ENCODE peak calls at places on chromosomes 1 and 21, in five cellular contexts. P is lung, J is kidney epithelial cell, Q is sigmoid colon, A is H7. G is an unnamed sample.

GRCh38 chr1:22142315-22143064 is 407 bp downstream of the WNT4 start:
- DNase-seq in P (no peak), J (no peak), Q (no peak), A (peak), G (no peak)

GRCh38 chr21:16517380-16517779 is 787.6 kb downstream of the USP25 start:
- DNase-seq in P (no peak), J (no peak), Q (no peak), A (no peak), G (no peak)

GRCh38 chr1:201859424-201859823 is 29.3 kb upstream of the SHISA4 start:
- DNase-seq in P (no peak), J (no peak), Q (no peak), A (no peak), G (no peak)

GRCh38 chr1:155208406-155208655 is 164 bp upstream of the MTX1 start:
- DNase-seq in P (no peak), J (no peak), Q (no peak), A (no peak), G (no peak)

GRCh38 chr21:19566975-19567374 is 1163.4 kb upstream of the TMPRSS15 start:
- DNase-seq in P (no peak), J (no peak), Q (no peak), A (no peak), G (no peak)

GRCh38 chr1:151282883-151283725 is 1.0 kb downstream of the ZNF687 start:
- DNase-seq in P (peak), J (no peak), Q (peak), A (peak), G (no peak)

GRCh38 chr1:160367934-160368923 is 1.4 kb downstream of the NHLH1 start:
- DNase-seq in P (no peak), J (no peak), Q (no peak), A (no peak), G (no peak)

GRCh38 chr1:147591246-147591891 is 50.1 kb downstream of the BCL9 start:
- DNase-seq in P (no peak), J (no peak), Q (no peak), A (no peak), G (no peak)

GRCh38 chr1:236123563-236123962 is 18.8 kb upstream of the GPR137B start:
- DNase-seq in P (no peak), J (no peak), Q (no peak), A (no peak), G (no peak)

GRCh38 chr21:31218830-31219608 is 125.0 kb downstream of the TIAM1 start:
- DNase-seq in P (peak), J (no peak), Q (no peak), A (no peak), G (no peak)

GRCh38 chr1:209937996-209938959 is at the start of gene SYT14:
- DNase-seq in P (no peak), J (no peak), Q (no peak), A (peak), G (peak)

GRCh38 chr1:219120625-219121544 is 52.8 kb upstream of the LYPLAL1 start:
- DNase-seq in P (peak), J (no peak), Q (peak), A (no peak), G (no peak)

GRCh38 chr1:117572546-117572945 is 33.3 kb upstream of the TENT5C start:
- DNase-seq in P (no peak), J (no peak), Q (no peak), A (no peak), G (no peak)

GRCh38 chr1:112711041-112711440 is 4.1 kb downstream of the PPM1J start:
- DNase-seq in P (no peak), J (no peak), Q (no peak), A (peak), G (no peak)

GRCh38 chr1:107820797-107821196 is 144.2 kb downstream of the VAV3 start:
- DNase-seq in P (no peak), J (peak), Q (no peak), A (no peak), G (no peak)

GRCh38 chr1:30302808-30303310 is 420.5 kb downstream of the MATN1 start:
- DNase-seq in P (no peak), J (no peak), Q (no peak), A (no peak), G (no peak)

GRCh38 chr1:220843481-220844011 is 35.7 kb upstream of the HLX start:
- DNase-seq in P (no peak), J (no peak), Q (peak), A (no peak), G (no peak)

GRCh38 chr1:32111789-32112188 is 3.9 kb downstream of the KPNA6 start:
- DNase-seq in P (no peak), J (no peak), Q (no peak), A (no peak), G (no peak)

GRCh38 chr1:35505911-35506798 is 51.0 kb downstream of the KIAA0319L start:
- DNase-seq in P (no peak), J (peak), Q (no peak), A (no peak), G (no peak)

GRCh38 chr1:109794319-109795132 is 30.8 kb upstream of the EPS8L3 start:
- DNase-seq in P (no peak), J (no peak), Q (no peak), A (peak), G (peak)

GRCh38 chr1:38686306-38687255 is 173.0 kb downstream of the RRAGC start:
- DNase-seq in P (no peak), J (no peak), Q (no peak), A (peak), G (no peak)

GRCh38 chr1:155017946-155018316 is 15.3 kb downstream of the ZBTB7B start:
- DNase-seq in P (no peak), J (no peak), Q (peak), A (peak), G (no peak)

GRCh38 chr1:157137051-157137772 is 983 bp downstream of the ETV3 start:
- DNase-seq in P (no peak), J (no peak), Q (no peak), A (peak), G (no peak)

GRCh38 chr1:1157426-1157913 is 16.2 kb upstream of the TTLL10 start:
- DNase-seq in P (peak), J (peak), Q (peak), A (peak), G (peak)

GRCh38 chr1:209893751-209894150 is 44.3 kb upstream of the SYT14 start:
- DNase-seq in P (no peak), J (no peak), Q (no peak), A (no peak), G (no peak)

GRCh38 chr1:28297826-28298225 is 31.0 kb upstream of the MED18 start:
- DNase-seq in P (no peak), J (no peak), Q (no peak), A (no peak), G (no peak)

GRCh38 chr21:21183092-21183491 is 184.9 kb downstream of the NCAM2 start:
- DNase-seq in P (no peak), J (no peak), Q (no peak), A (no peak), G (no peak)

GRCh38 chr1:241276391-241276790 is 80.6 kb downstream of the RGS7 start:
- DNase-seq in P (no peak), J (no peak), Q (no peak), A (no peak), G (no peak)

GRCh38 chr1:50427086-50427817 is 4.0 kb upstream of the DMRTA2 start:
- DNase-seq in P (no peak), J (no peak), Q (no peak), A (peak), G (no peak)

GRCh38 chr1:185292237-185292636 is 24.8 kb downstream of the IVNS1ABP start:
- DNase-seq in P (no peak), J (no peak), Q (no peak), A (no peak), G (no peak)

DNA sequence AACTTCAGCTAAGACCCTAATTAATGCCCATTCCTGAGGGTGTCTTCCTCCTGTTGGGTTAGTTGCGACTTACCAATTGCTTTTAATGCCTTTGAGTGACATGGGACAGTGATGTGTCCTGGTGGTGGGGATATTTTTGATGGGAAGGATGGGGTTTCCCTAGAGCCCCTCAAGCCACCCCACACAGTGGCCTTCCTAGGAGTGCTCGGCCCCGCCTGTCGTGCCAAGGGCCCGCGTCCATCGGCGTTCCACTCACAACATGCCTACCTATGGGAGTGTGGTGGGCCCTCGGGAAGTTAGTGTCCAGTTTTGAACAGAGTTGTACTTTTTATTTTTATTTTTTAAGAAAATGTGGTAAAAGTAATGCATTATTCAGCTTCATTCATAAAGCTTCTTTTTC is 50.1 kb upstream of the TSPAN2 start:
- DNase-seq in P (no peak), J (no peak), Q (no peak), A (no peak), G (no peak)
- H3K4me3 ChIP-seq in P (no peak), J (no peak), Q (no peak), A (no peak), G (no peak)

DNA sequence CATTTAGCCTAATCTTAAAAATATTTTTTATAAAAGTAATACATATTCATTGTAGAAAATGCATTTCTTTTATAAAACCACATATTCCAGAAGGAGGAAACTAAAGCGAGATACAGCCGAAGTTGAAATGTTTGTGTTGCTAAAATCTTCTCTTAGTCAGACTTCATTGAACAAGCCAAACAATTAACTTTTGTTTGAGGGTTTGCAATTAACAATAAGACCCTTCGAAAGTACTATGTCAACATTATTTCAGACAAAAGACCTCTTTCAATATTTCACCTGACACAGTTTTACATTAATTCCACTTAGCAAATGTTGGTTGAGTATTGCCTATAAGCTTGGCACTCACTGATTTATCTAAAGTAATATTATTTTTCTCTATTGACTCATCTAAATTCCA is 354.0 kb upstream of the ADAMTS5 start:
- DNase-seq in P (no peak), J (no peak), Q (no peak), A (no peak), G (no peak)
- H3K4me3 ChIP-seq in P (no peak), J (no peak), Q (no peak), A (no peak), G (no peak)

GRCh38 chr1:13494025-13494424 is 19.8 kb downstream of the LRRC38 start:
- DNase-seq in P (no peak), J (no peak), Q (no peak), A (no peak), G (no peak)

GRCh38 chr1:13500806-13501205 is 13.0 kb downstream of the LRRC38 start:
- DNase-seq in P (no peak), J (no peak), Q (no peak), A (no peak), G (no peak)

GRCh38 chr1:13494712-13495111 is 19.1 kb downstream of the LRRC38 start:
- DNase-seq in P (no peak), J (no peak), Q (no peak), A (no peak), G (no peak)

GRCh38 chr1:13498553-13498952 is 15.2 kb downstream of the LRRC38 start:
- DNase-seq in P (no peak), J (no peak), Q (no peak), A (peak), G (no peak)

GRCh38 chr1:13499422-13499821 is 14.4 kb downstream of the LRRC38 start:
- DNase-seq in P (no peak), J (no peak), Q (no peak), A (no peak), G (no peak)
- H3K4me3 ChIP-seq in P (no peak), J (no peak), Q (no peak), A (no peak), G (no peak)

DNA sequence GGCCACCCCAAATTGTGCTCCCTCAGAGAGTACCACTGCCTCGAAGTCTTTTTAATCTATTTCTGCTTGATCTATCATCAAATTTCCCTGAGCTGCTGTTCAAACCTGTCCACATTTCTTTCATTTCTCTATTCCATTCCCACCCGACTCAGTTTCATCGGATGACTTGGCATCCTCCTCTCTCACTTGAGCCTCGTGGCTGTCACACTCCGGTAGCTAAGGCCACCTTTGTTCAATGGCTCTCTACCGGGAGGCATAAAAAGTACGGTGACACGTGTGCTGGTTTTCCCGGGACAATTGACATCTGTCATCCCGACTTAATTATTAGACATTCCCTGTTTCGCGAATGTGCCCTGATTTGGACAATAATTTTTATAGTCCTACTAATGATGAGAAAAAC is 22.6 kb downstream of the MIS18A start:
- DNase-seq in P (no peak), J (no peak), Q (no peak), A (no peak), G (no peak)
- H3K4me3 ChIP-seq in P (no peak), J (no peak), Q (no peak), A (no peak), G (peak)

G was measured in dorsolateral prefrontal cortex.